ENCODE peak calls at places on chromosomes 3 and 15, in six cellular contexts. I is heart left ventricle, Z is upper lobe of left lung, R is esophagus squamous epithelium, J is uterus, D is body of pancreas. P is an unnamed sample.

GRCh38 chr3:53083949-53084309 is 38.1 kb upstream of the SFMBT1 start:
- DNase-seq in Z (no peak), I (no peak), D (no peak), R (no peak), J (no peak), P (no peak)

GRCh38 chr3:42019144-42019952 is 57.4 kb upstream of the ULK4 start:
- DNase-seq in J (no peak), I (peak; percentile 60), R (no peak), D (peak; percentile 56), Z (no peak), P (no peak)

GRCh38 chr3:177597325-177598109 is 400.2 kb upstream of the TBL1XR1 start:
- DNase-seq in I (peak; percentile 51), Z (no peak), D (no peak), J (peak; percentile 63), R (no peak), P (no peak)

GRCh38 chr3:194091141-194091540 is 44.8 kb upstream of the HES1 start:
- DNase-seq in R (no peak), Z (no peak), I (no peak), J (no peak), D (no peak), P (no peak)

GRCh38 chr3:184526158-184526483 is 35.5 kb upstream of the EPHB3 start:
- DNase-seq in R (no peak), D (no peak), I (no peak), Z (no peak), J (no peak), P (no peak)

GRCh38 chr3:71245052-71245488 is 338.5 kb downstream of the FOXP1 start:
- DNase-seq in J (peak; percentile 27), I (no peak), R (no peak), Z (no peak), D (no peak), P (no peak)

GRCh38 chr3:52218026-52218425 is 7.4 kb downstream of the TLR9 start:
- DNase-seq in D (no peak), J (no peak), I (no peak), Z (no peak), R (no peak), P (no peak)

GRCh38 chr3:65479967-65480366 is 558.8 kb downstream of the MAGI1 start:
- DNase-seq in I (no peak), D (no peak), J (no peak), Z (no peak), R (no peak), P (no peak)

GRCh38 chr3:147422934-147423599 is 13.9 kb downstream of the ZIC1 start:
- DNase-seq in J (no peak), D (no peak), I (no peak), R (no peak), Z (peak; percentile 32), P (no peak)

GRCh38 chr15:42819781-42820180 is 82.9 kb upstream of the CDAN1 start:
- DNase-seq in R (no peak), I (no peak), J (no peak), Z (no peak), D (no peak), P (no peak)

GRCh38 chr3:103705641-103706040 is 1270.8 kb downstream of the ZPLD1 start:
- DNase-seq in R (no peak), I (no peak), Z (no peak), J (no peak), D (no peak), P (no peak)

GRCh38 chr15:57726411-57726810 is 19.9 kb downstream of the POLR2M start:
- DNase-seq in J (no peak), Z (no peak), D (no peak), R (no peak), I (no peak), P (no peak)

GRCh38 chr15:75650908-75651809 is 3.4 kb downstream of the SNX33 start:
- DNase-seq in J (no peak), D (peak; percentile 85), I (peak; percentile 85), Z (no peak), R (no peak), P (peak; percentile 60)

GRCh38 chr3:105537371-105538075 is 170.8 kb downstream of the ALCAM start:
- DNase-seq in Z (no peak), J (no peak), R (no peak), D (no peak), I (no peak), P (no peak)

GRCh38 chr3:160125188-160125587 is 100.0 kb upstream of the C3orf80 start:
- DNase-seq in Z (no peak), I (no peak), J (no peak), R (no peak), D (no peak), P (no peak)

GRCh38 chr3:64268926-64269325 is 43.7 kb upstream of the PRICKLE2 start:
- DNase-seq in Z (no peak), J (no peak), D (no peak), I (no peak), R (no peak), P (no peak)

GRCh38 chr15:90151989-90152645 is 49.0 kb upstream of the SEMA4B start:
- DNase-seq in I (no peak), Z (no peak), J (no peak), D (peak; percentile 67), R (no peak), P (no peak)

GRCh38 chr3:56408761-56409196 is 59.5 kb downstream of the ERC2 start:
- DNase-seq in R (no peak), J (no peak), Z (peak; percentile 68), I (no peak), D (no peak), P (no peak)

GRCh38 chr3:142888484-142889262 is at the start of gene PCOLCE2:
- DNase-seq in I (peak; percentile 18), J (no peak), R (no peak), D (peak; percentile 11), Z (peak; percentile 89), P (no peak)

GRCh38 chr3:171459130-171459941 is 869 bp downstream of the TNIK start:
- DNase-seq in J (peak; percentile 28), I (peak; percentile 42), R (no peak), Z (peak; percentile 85), D (peak; percentile 35), P (peak; percentile 73)

GRCh38 chr3:120625199-120625598 is 29.1 kb downstream of the NDUFB4 start:
- DNase-seq in R (no peak), I (no peak), J (no peak), D (no peak), Z (no peak), P (no peak)

GRCh38 chr15:55654541-55654940 is 66.4 kb upstream of the PYGO1 start:
- DNase-seq in Z (no peak), R (no peak), J (no peak), I (no peak), D (no peak), P (no peak)

GRCh38 chr15:59017459-59017858 is 30.0 kb downstream of the RNF111 start:
- DNase-seq in D (no peak), R (no peak), Z (no peak), I (no peak), J (no peak), P (no peak)

GRCh38 chr3:123755085-123755484 is 129.0 kb downstream of the MYLK start:
- DNase-seq in D (peak; percentile 84), I (no peak), J (no peak), Z (no peak), R (no peak), P (no peak)

GRCh38 chr3:184647405-184647936 is 64.4 kb downstream of the MAGEF1 start:
- DNase-seq in J (no peak), R (no peak), I (no peak), Z (no peak), D (no peak), P (no peak)

GRCh38 chr3:130973401-130973800 is 53.2 kb downstream of the ASTE1 start:
- DNase-seq in Z (no peak), J (no peak), I (no peak), D (no peak), R (no peak), P (no peak)
- H3K4me3 ChIP-seq in Z (no peak overlapping the region), J (no peak overlapping the region), I (no peak overlapping the region), D (no peak overlapping the region), R (no peak overlapping the region), P (no peak overlapping the region)

GRCh38 chr3:94026623-94027022 is 1.8 kb downstream of the STX19 start:
- DNase-seq in R (no peak), I (no peak), J (no peak), Z (no peak), D (no peak), P (no peak)

GRCh38 chr3:94019659-94020058 is 8.7 kb downstream of the STX19 start:
- DNase-seq in D (no peak), Z (no peak), I (no peak), J (no peak), R (no peak), P (no peak)

GRCh38 chr3:94020293-94020692 is 8.1 kb downstream of the STX19 start:
- DNase-seq in R (no peak), Z (no peak), I (no peak), J (no peak), D (no peak), P (no peak)

GRCh38 chr3:94028093-94028837 is at the start of gene STX19:
- DNase-seq in R (no peak), I (no peak), Z (no peak), D (peak; percentile 34), J (no peak), P (no peak)

GRCh38 chr3:94024385-94024784 is 4.0 kb downstream of the STX19 start:
- DNase-seq in J (no peak), I (no peak), D (no peak), R (no peak), Z (no peak), P (no peak)
- TF ChIP-seq POLR2A in J (no peak), I (no peak), D (no peak), R (no peak), Z (no peak), P (no peak)

DNA sequence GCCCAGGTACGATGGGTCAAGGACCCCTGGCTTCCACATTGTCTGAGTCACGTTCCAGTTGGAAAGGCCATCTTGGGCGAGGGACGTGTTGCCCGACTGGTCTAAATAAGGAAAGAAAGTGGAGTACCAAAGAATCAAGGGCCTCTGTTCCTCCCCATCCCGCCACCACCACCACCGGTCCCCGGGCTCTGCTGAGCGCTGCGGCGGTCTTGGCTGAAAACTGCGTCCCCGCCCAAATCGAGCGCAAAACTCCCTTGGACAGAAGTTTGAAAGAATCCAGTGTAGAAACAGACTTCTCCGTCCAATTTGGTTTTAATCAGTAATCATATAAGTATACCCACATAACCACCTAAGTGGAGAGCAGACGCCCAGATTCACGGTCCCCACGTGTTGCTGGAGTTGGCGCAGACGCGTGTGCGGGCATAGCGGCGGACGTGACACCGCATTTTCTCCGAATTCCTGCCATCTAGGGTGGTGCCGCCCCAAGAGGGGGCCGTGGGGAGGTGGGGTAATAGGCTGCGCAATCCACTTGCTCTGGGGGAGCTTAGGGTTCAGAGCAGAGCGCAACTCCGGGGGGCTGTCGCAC is 243.8 kb upstream of the TOPAZ1 start:
- DNase-seq in D (no peak), J (no peak), Z (peak; percentile 54), R (no peak), I (no peak), P (no peak)
- H3K4me3 ChIP-seq in D (no peak overlapping the region), J (no peak overlapping the region), Z (no peak overlapping the region), R (peak overlapping the region; percentile 32), I (no peak overlapping the region), P (peak overlapping the region; percentile 31)

GRCh38 chr15:31325976-31326728 is 483 bp upstream of the KLF13 start:
- DNase-seq in Z (peak; percentile 100), R (peak; percentile 92), D (peak; percentile 99), J (peak; percentile 98), I (peak; percentile 99), P (peak; percentile 98)
- TF ChIP-seq POLR2A in Z (peak; percentile 95), R (peak; percentile 97), D (peak; percentile 98), J (peak; percentile 99), I (peak; percentile 68), P (peak; percentile 95)

P was measured in Peyer's patch.